ENCODE peak calls at places on chromosome 22, in four cellular contexts. X, B, R and Y are unnamed samples.

GRCh38 chr22:23220485-23221350 is 40.4 kb downstream of the BCR start:
- DNase-seq in X (no peak), B (no peak), R (peak; percentile 73), Y (peak; percentile 87)

GRCh38 chr22:47463220-47463619 is 700.8 kb downstream of the TBC1D22A start:
- DNase-seq in X (no peak), B (no peak), R (no peak), Y (no peak)

GRCh38 chr22:48802576-48802975 is 1025.1 kb downstream of the BRD1 start:
- DNase-seq in X (no peak), B (no peak), R (no peak), Y (no peak)

GRCh38 chr22:24141586-24141985 is 39.7 kb upstream of the SUSD2 start:
- DNase-seq in X (no peak), B (no peak), R (peak; percentile 78), Y (no peak)

GRCh38 chr22:24599514-24599913 is 3.5 kb upstream of the GGT1 start:
- DNase-seq in X (no peak), B (no peak), R (no peak), Y (no peak)

GRCh38 chr22:39808087-39808486 is 85.5 kb downstream of the ENTHD1 start:
- DNase-seq in X (no peak), B (no peak), R (peak; percentile 21), Y (peak; percentile 61)

GRCh38 chr22:37481347-37481907 is 4.8 kb downstream of the MFNG start:
- DNase-seq in X (no peak), B (no peak), R (no peak), Y (no peak)

GRCh38 chr22:19111584-19111983 is 10.6 kb downstream of the DGCR2 start:
- DNase-seq in X (no peak), B (no peak), R (no peak), Y (no peak)

GRCh38 chr22:19289475-19290161 is 1.9 kb downstream of the CLTCL1 start:
- DNase-seq in X (no peak), B (peak; percentile 25), R (peak; percentile 69), Y (peak; percentile 80)

GRCh38 chr22:23862103-23862502 is 4.4 kb downstream of the SLC2A11 start:
- DNase-seq in X (no peak), B (no peak), R (peak; percentile 54), Y (peak; percentile 84)

GRCh38 chr22:21947040-21948014 is 5.3 kb downstream of the PPM1F start:
- DNase-seq in X (no peak), B (peak; percentile 40), R (peak; percentile 63), Y (peak; percentile 93)

GRCh38 chr22:45475876-45476514 is 26.7 kb upstream of the FBLN1 start:
- DNase-seq in X (no peak), B (no peak), R (no peak), Y (no peak)

GRCh38 chr22:50086526-50086925 is 1.3 kb upstream of the MLC1 start:
- DNase-seq in X (no peak), B (no peak), R (peak; percentile 40), Y (peak; percentile 32)

GRCh38 chr22:21587803-21588611 is 20.5 kb downstream of the UBE2L3 start:
- DNase-seq in X (no peak), B (no peak), R (peak; percentile 38), Y (peak; percentile 95)

GRCh38 chr22:27065259-27065658 is 407.9 kb downstream of the MIAT start:
- DNase-seq in X (no peak), B (no peak), R (no peak), Y (no peak)

GRCh38 chr22:45603631-45604030 is 68.0 kb upstream of the ATXN10 start:
- DNase-seq in X (no peak), B (peak; percentile 13), R (no peak), Y (no peak)

GRCh38 chr22:28051091-28051786 is 132.2 kb upstream of the PITPNB start:
- DNase-seq in X (no peak), B (no peak), R (no peak), Y (no peak)

GRCh38 chr22:26394787-26395186 is 34.3 kb upstream of the ASPHD2 start:
- DNase-seq in X (no peak), B (no peak), R (no peak), Y (no peak)

GRCh38 chr22:46416537-46417267 is 81.2 kb downstream of the TRMU start:
- DNase-seq in X (no peak), B (no peak), R (no peak), Y (no peak)

GRCh38 chr22:30178180-30179126 is 68.1 kb downstream of the LIF start:
- DNase-seq in X (no peak), B (no peak), R (no peak), Y (peak; percentile 57)

GRCh38 chr22:28027453-28028448 is 108.7 kb upstream of the PITPNB start:
- DNase-seq in X (no peak), B (no peak), R (no peak), Y (no peak)

GRCh38 chr22:46909237-46910030 is 147.0 kb downstream of the TBC1D22A start:
- DNase-seq in X (no peak), B (no peak), R (no peak), Y (no peak)

GRCh38 chr22:43867839-43868652 is 5.7 kb upstream of the SULT4A1 start:
- DNase-seq in X (no peak), B (peak; percentile 40), R (peak; percentile 55), Y (peak; percentile 68)